ENCODE peak calls at places on chromosomes 6 and 20, in eight cellular contexts. One of them, this sample, is unnamed.
A peak's percentile ranks its signal among the peaks of the same experiment; 100 is the strongest.

GRCh38 chr20:23159923-23160445 is 73.9 kb upstream of the CD93 start:
- DNase-seq in fibroblast of lung: peak; percentile 44
- DNase-seq in HepG2: no peak
- DNase-seq in astrocyte: peak; percentile 36
- DNase-seq in H9: no peak
- DNase-seq in H1: no peak
- DNase-seq in mesenchymal stem cell: no peak
- DNase-seq in DND-41: peak; percentile 51
- DNase-seq in this sample: peak; percentile 49

GRCh38 chr6:113859349-113860164 is 2.4 kb downstream of the MARCKS start:
- DNase-seq in fibroblast of lung: peak; percentile 58
- DNase-seq in HepG2: no peak
- DNase-seq in astrocyte: peak; percentile 41
- DNase-seq in H9: peak; percentile 35
- DNase-seq in H1: no peak
- DNase-seq in mesenchymal stem cell: no peak
- DNase-seq in DND-41: no peak
- DNase-seq in this sample: no peak

GRCh38 chr6:156963712-156964700 is 186.8 kb downstream of the ARID1B start:
- DNase-seq in fibroblast of lung: peak; percentile 57
- DNase-seq in HepG2: peak; percentile 28
- DNase-seq in astrocyte: peak; percentile 52
- DNase-seq in H9: no peak
- DNase-seq in H1: no peak
- DNase-seq in mesenchymal stem cell: peak; percentile 65
- DNase-seq in DND-41: no peak
- DNase-seq in this sample: peak; percentile 59

GRCh38 chr20:35791823-35792222 is 20.0 kb downstream of the PHF20 start:
- DNase-seq in fibroblast of lung: peak; percentile 92
- DNase-seq in HepG2: no peak
- DNase-seq in astrocyte: peak; percentile 91
- DNase-seq in H9: no peak
- DNase-seq in H1: no peak
- DNase-seq in mesenchymal stem cell: peak; percentile 85
- DNase-seq in DND-41: no peak
- DNase-seq in this sample: no peak

GRCh38 chr6:136037885-136038460 is 186.5 kb downstream of the PDE7B start:
- DNase-seq in fibroblast of lung: peak; percentile 65
- DNase-seq in HepG2: no peak
- DNase-seq in astrocyte: peak; percentile 56
- DNase-seq in H9: peak; percentile 30
- DNase-seq in H1: no peak
- DNase-seq in mesenchymal stem cell: peak; percentile 41
- DNase-seq in DND-41: no peak
- DNase-seq in this sample: no peak

GRCh38 chr6:119129148-119129967 is 50.9 kb upstream of the FAM184A start:
- DNase-seq in fibroblast of lung: peak; percentile 68
- DNase-seq in HepG2: peak; percentile 76
- DNase-seq in astrocyte: peak; percentile 56
- DNase-seq in H9: peak; percentile 42
- DNase-seq in H1: no peak
- DNase-seq in mesenchymal stem cell: peak; percentile 85
- DNase-seq in DND-41: peak; percentile 13
- DNase-seq in this sample: peak; percentile 89

GRCh38 chr20:43590036-43590391 is 723 bp upstream of the IFT52 start:
- DNase-seq in fibroblast of lung: no peak
- DNase-seq in HepG2: peak; percentile 30
- DNase-seq in astrocyte: no peak
- DNase-seq in H9: peak; percentile 41
- DNase-seq in H1: no peak
- DNase-seq in mesenchymal stem cell: no peak
- DNase-seq in DND-41: peak; percentile 40
- DNase-seq in this sample: no peak

GRCh38 chr6:158131926-158132325 is 36.1 kb downstream of the SERAC1 start:
- DNase-seq in fibroblast of lung: peak; percentile 9
- DNase-seq in HepG2: peak; percentile 58
- DNase-seq in astrocyte: no peak
- DNase-seq in H9: no peak
- DNase-seq in H1: no peak
- DNase-seq in mesenchymal stem cell: peak; percentile 33
- DNase-seq in DND-41: peak; percentile 52
- DNase-seq in this sample: peak; percentile 66

GRCh38 chr6:136647363-136647763 is 97.1 kb upstream of the MAP7 start:
- DNase-seq in fibroblast of lung: peak; percentile 96
- DNase-seq in HepG2: no peak
- DNase-seq in astrocyte: peak; percentile 95
- DNase-seq in H9: no peak
- DNase-seq in H1: no peak
- DNase-seq in mesenchymal stem cell: peak; percentile 90
- DNase-seq in DND-41: no peak
- DNase-seq in this sample: no peak

GRCh38 chr6:88220493-88220892 is 54.3 kb upstream of the CNR1 start:
- DNase-seq in fibroblast of lung: peak; percentile 9
- DNase-seq in HepG2: peak; percentile 2
- DNase-seq in astrocyte: peak; percentile 0
- DNase-seq in H9: no peak
- DNase-seq in H1: no peak
- DNase-seq in mesenchymal stem cell: peak; percentile 2
- DNase-seq in DND-41: peak; percentile 32
- DNase-seq in this sample: peak; percentile 62

GRCh38 chr6:105608711-105609374 is 206.0 kb upstream of the PREP start:
- DNase-seq in fibroblast of lung: peak; percentile 98
- DNase-seq in HepG2: peak; percentile 5
- DNase-seq in astrocyte: peak; percentile 99
- DNase-seq in H9: no peak
- DNase-seq in H1: no peak
- DNase-seq in mesenchymal stem cell: peak; percentile 99
- DNase-seq in DND-41: no peak
- DNase-seq in this sample: no peak

GRCh38 chr6:27795697-27796494 is 116.3 kb downstream of the OR2B2 start:
- DNase-seq in fibroblast of lung: peak; percentile 79
- DNase-seq in HepG2: peak; percentile 95
- DNase-seq in astrocyte: peak; percentile 71
- DNase-seq in H9: no peak
- DNase-seq in H1: no peak
- DNase-seq in mesenchymal stem cell: peak; percentile 94
- DNase-seq in DND-41: peak; percentile 69
- DNase-seq in this sample: peak; percentile 93

GRCh38 chr20:34058831-34059230 is 53.2 kb downstream of the EIF2S2 start:
- DNase-seq in fibroblast of lung: no peak
- DNase-seq in HepG2: no peak
- DNase-seq in astrocyte: no peak
- DNase-seq in H9: no peak
- DNase-seq in H1: no peak
- DNase-seq in mesenchymal stem cell: peak; percentile 58
- DNase-seq in DND-41: peak; percentile 54
- DNase-seq in this sample: peak; percentile 51

DNA sequence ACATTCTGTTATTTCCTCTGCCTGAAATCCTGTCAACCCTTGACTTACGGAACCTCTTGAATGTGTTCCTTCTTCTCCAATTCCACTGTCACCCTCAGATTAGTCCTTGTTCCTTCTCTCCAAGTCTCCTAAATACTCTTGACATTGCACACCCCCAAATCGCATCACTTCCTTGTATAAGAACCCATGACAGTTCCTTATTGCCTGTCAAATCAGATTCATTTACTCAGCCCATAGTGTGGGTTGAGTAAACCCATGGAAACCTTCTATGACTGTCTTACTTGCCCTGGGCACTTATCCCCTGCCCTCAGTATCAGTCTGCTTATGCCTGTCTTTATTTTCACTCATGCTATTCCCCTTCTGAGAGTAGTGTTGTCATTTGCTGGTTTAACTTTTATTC is 40.5 kb downstream of the ARMC2 start:
- DNase-seq in fibroblast of lung: no peak
- DNase-seq in HepG2: no peak
- DNase-seq in astrocyte: no peak
- DNase-seq in H9: no peak
- DNase-seq in H1: no peak
- DNase-seq in mesenchymal stem cell: no peak
- DNase-seq in DND-41: no peak
- DNase-seq in this sample: no peak
- H3K9ac ChIP-seq in fibroblast of lung: no peak overlapping the region
- H3K9ac ChIP-seq in HepG2: no peak overlapping the region
- H3K9ac ChIP-seq in astrocyte: no peak overlapping the region
- H3K9ac ChIP-seq in H9: no peak overlapping the region
- H3K9ac ChIP-seq in H1: no peak overlapping the region
- H3K9ac ChIP-seq in mesenchymal stem cell: no peak overlapping the region
- H3K9ac ChIP-seq in DND-41: no peak overlapping the region
- H3K9ac ChIP-seq in this sample: no peak overlapping the region

DNA sequence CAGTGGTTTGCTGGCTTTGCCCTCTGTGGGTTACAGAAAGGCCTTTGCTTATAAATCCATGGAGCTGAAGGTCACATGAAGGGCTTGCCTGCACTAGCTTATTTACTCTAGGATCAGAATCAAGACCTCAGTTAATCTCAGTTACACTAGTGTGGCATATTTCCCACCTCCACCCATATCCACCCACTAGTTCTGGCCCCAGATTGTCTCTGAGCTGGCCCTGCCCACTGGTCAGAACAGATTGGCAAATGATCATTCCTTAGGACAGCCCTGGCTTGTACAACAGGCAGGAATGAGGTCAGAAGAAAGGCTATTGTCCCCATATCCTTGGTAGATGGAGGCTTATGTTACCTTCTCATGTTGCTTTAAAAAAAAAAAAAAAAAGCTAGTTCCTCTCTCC is 33.3 kb upstream of the SASH1 start:
- DNase-seq in fibroblast of lung: no peak
- DNase-seq in HepG2: no peak
- DNase-seq in astrocyte: no peak
- DNase-seq in H9: no peak
- DNase-seq in H1: no peak
- DNase-seq in mesenchymal stem cell: no peak
- DNase-seq in DND-41: no peak
- DNase-seq in this sample: no peak
- H3K27ac ChIP-seq in fibroblast of lung: no peak overlapping the region
- H3K27ac ChIP-seq in HepG2: no peak overlapping the region
- H3K27ac ChIP-seq in astrocyte: no peak overlapping the region
- H3K27ac ChIP-seq in H9: no peak overlapping the region
- H3K27ac ChIP-seq in H1: no peak overlapping the region
- H3K27ac ChIP-seq in mesenchymal stem cell: no peak overlapping the region
- H3K27ac ChIP-seq in DND-41: no peak overlapping the region
- H3K27ac ChIP-seq in this sample: no peak overlapping the region

GRCh38 chr20:31568041-31568731 is 36.9 kb upstream of the ID1 start:
- DNase-seq in fibroblast of lung: peak; percentile 61
- DNase-seq in HepG2: no peak
- DNase-seq in astrocyte: peak; percentile 43
- DNase-seq in H9: no peak
- DNase-seq in H1: no peak
- DNase-seq in mesenchymal stem cell: no peak
- DNase-seq in DND-41: no peak
- DNase-seq in this sample: no peak

GRCh38 chr20:31570021-31570463 is 35.0 kb upstream of the ID1 start:
- DNase-seq in fibroblast of lung: peak; percentile 20
- DNase-seq in HepG2: peak; percentile 44
- DNase-seq in astrocyte: no peak
- DNase-seq in H9: no peak
- DNase-seq in H1: no peak
- DNase-seq in mesenchymal stem cell: no peak
- DNase-seq in DND-41: no peak
- DNase-seq in this sample: no peak

GRCh38 chr20:31569163-31570020 is 35.7 kb upstream of the ID1 start:
- DNase-seq in fibroblast of lung: peak; percentile 55
- DNase-seq in HepG2: peak; percentile 72
- DNase-seq in astrocyte: peak; percentile 36
- DNase-seq in H9: peak; percentile 80
- DNase-seq in H1: no peak
- DNase-seq in mesenchymal stem cell: peak; percentile 71
- DNase-seq in DND-41: peak; percentile 80
- DNase-seq in this sample: peak; percentile 81

GRCh38 chr20:31567380-31567720 is 37.7 kb upstream of the ID1 start:
- DNase-seq in fibroblast of lung: no peak
- DNase-seq in HepG2: no peak
- DNase-seq in astrocyte: no peak
- DNase-seq in H9: no peak
- DNase-seq in H1: no peak
- DNase-seq in mesenchymal stem cell: no peak
- DNase-seq in DND-41: no peak
- DNase-seq in this sample: no peak

DNA sequence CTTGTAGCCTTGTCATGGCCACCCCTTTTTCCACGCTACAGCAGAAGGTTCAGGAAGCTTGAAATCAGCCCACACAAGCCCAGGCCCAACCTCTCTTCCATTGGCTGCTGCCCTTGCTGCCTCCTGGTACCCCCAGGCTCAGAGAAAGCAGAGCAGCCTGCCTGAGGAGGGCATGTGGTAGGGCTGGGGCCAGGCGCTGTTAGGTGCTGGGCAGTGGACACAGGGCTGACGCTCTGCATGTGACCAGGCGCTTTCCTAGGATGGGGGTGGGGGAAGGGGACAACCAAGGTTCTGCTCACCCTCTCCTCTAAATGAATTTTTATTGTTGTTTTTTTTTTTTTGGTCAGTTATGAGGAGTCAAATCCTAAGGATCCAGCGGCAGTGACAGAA is 36.3 kb upstream of the ID1 start:
- DNase-seq in fibroblast of lung: no peak
- DNase-seq in HepG2: no peak
- DNase-seq in astrocyte: no peak
- DNase-seq in H9: no peak
- DNase-seq in H1: no peak
- DNase-seq in mesenchymal stem cell: no peak
- DNase-seq in DND-41: no peak
- DNase-seq in this sample: no peak
- H3K9ac ChIP-seq in fibroblast of lung: no peak overlapping the region
- H3K9ac ChIP-seq in HepG2: no peak overlapping the region
- H3K9ac ChIP-seq in astrocyte: peak overlapping the region; percentile 13
- H3K9ac ChIP-seq in H9: no peak overlapping the region
- H3K9ac ChIP-seq in H1: no peak overlapping the region
- H3K9ac ChIP-seq in mesenchymal stem cell: peak overlapping the region; percentile 60
- H3K9ac ChIP-seq in DND-41: no peak overlapping the region
- H3K9ac ChIP-seq in this sample: no peak overlapping the region

GRCh38 chr20:18057994-18058349 is 256 bp upstream of the OVOL2 start:
- DNase-seq in fibroblast of lung: no peak
- DNase-seq in HepG2: no peak
- DNase-seq in astrocyte: no peak
- DNase-seq in H9: no peak
- DNase-seq in H1: no peak
- DNase-seq in mesenchymal stem cell: no peak
- DNase-seq in DND-41: no peak
- DNase-seq in this sample: no peak
- H3K27ac ChIP-seq in fibroblast of lung: no peak overlapping the region
- H3K27ac ChIP-seq in HepG2: no peak overlapping the region
- H3K27ac ChIP-seq in astrocyte: no peak overlapping the region
- H3K27ac ChIP-seq in H9: no peak overlapping the region
- H3K27ac ChIP-seq in H1: no peak overlapping the region
- H3K27ac ChIP-seq in mesenchymal stem cell: no peak overlapping the region
- H3K27ac ChIP-seq in DND-41: no peak overlapping the region
- H3K27ac ChIP-seq in this sample: no peak overlapping the region

DNA sequence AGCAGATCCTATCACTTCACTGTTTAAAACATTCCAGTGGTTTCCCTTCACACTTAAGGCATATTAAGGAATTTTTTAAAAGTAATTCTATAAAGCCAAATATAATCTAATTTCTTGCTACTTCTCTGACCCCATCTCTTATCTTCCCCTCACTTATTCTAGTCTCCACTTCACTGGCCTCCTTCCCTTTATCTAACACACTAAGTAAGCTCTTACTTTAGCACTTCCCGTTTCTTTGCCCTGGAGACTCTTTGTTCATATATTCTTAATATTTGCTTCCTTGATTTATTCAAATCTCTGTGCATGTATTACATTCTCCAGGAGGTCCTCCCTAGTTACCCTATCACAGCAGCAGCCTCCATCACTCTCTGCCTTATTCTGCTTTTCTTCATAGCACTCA is 20.3 kb downstream of the GTPBP2 start:
- DNase-seq in fibroblast of lung: no peak
- DNase-seq in HepG2: no peak
- DNase-seq in astrocyte: no peak
- DNase-seq in H9: no peak
- DNase-seq in H1: no peak
- DNase-seq in mesenchymal stem cell: no peak
- DNase-seq in DND-41: no peak
- DNase-seq in this sample: peak; percentile 93
- H3K9ac ChIP-seq in fibroblast of lung: no peak overlapping the region
- H3K9ac ChIP-seq in HepG2: no peak overlapping the region
- H3K9ac ChIP-seq in astrocyte: no peak overlapping the region
- H3K9ac ChIP-seq in H9: no peak overlapping the region
- H3K9ac ChIP-seq in H1: no peak overlapping the region
- H3K9ac ChIP-seq in mesenchymal stem cell: peak overlapping the region; percentile 4
- H3K9ac ChIP-seq in DND-41: no peak overlapping the region
- H3K9ac ChIP-seq in this sample: peak overlapping the region; percentile 70

This sample was measured in Karpas-422.